ENCODE peak calls at places on chromosomes 1 and 21, in six cellular contexts. One of them, this sample, is unnamed.

GRCh38 chr1:89723863-89724262 is 90.9 kb downstream of the LRRC8C start:
- DNase-seq in HCT116: no peak
- DNase-seq in thoracic aorta: peak
- DNase-seq in astrocyte of the cerebellum: no peak
- DNase-seq in A549: no peak
- DNase-seq in coronary artery: no peak
- DNase-seq in this sample: no peak

GRCh38 chr1:108057536-108057935 is 92.6 kb upstream of the VAV3 start:
- DNase-seq in coronary artery: no peak
- DNase-seq in A549: no peak
- DNase-seq in astrocyte of the cerebellum: no peak
- DNase-seq in HCT116: no peak
- DNase-seq in thoracic aorta: no peak
- DNase-seq in this sample: no peak

GRCh38 chr21:45612096-45613019 is 31.2 kb upstream of the PCBP3 start:
- DNase-seq in thoracic aorta: no peak
- DNase-seq in HCT116: no peak
- DNase-seq in coronary artery: peak
- DNase-seq in A549: peak
- DNase-seq in astrocyte of the cerebellum: peak
- DNase-seq in this sample: no peak

GRCh38 chr1:59361766-59362165 is 64.9 kb downstream of the FGGY start:
- DNase-seq in A549: no peak
- DNase-seq in coronary artery: no peak
- DNase-seq in thoracic aorta: no peak
- DNase-seq in astrocyte of the cerebellum: peak
- DNase-seq in HCT116: no peak
- DNase-seq in this sample: no peak

GRCh38 chr1:108121361-108122143 is 78.6 kb downstream of the SLC25A24 start:
- DNase-seq in HCT116: no peak
- DNase-seq in coronary artery: no peak
- DNase-seq in thoracic aorta: no peak
- DNase-seq in A549: no peak
- DNase-seq in astrocyte of the cerebellum: no peak
- DNase-seq in this sample: no peak

GRCh38 chr1:200708769-200709168 is 29.9 kb upstream of the CAMSAP2 start:
- DNase-seq in coronary artery: no peak
- DNase-seq in thoracic aorta: no peak
- DNase-seq in HCT116: no peak
- DNase-seq in A549: peak
- DNase-seq in astrocyte of the cerebellum: no peak
- DNase-seq in this sample: peak

GRCh38 chr1:169031566-169032224 is 74.8 kb upstream of the ATP1B1 start:
- DNase-seq in A549: no peak
- DNase-seq in astrocyte of the cerebellum: peak
- DNase-seq in coronary artery: no peak
- DNase-seq in HCT116: no peak
- DNase-seq in thoracic aorta: no peak
- DNase-seq in this sample: no peak

GRCh38 chr1:244100691-244101453 is 49.8 kb downstream of the ZBTB18 start:
- DNase-seq in HCT116: no peak
- DNase-seq in coronary artery: no peak
- DNase-seq in thoracic aorta: no peak
- DNase-seq in A549: no peak
- DNase-seq in astrocyte of the cerebellum: no peak
- DNase-seq in this sample: no peak

GRCh38 chr1:37410815-37411214 is 63.6 kb upstream of the ZC3H12A start:
- DNase-seq in astrocyte of the cerebellum: no peak
- DNase-seq in coronary artery: no peak
- DNase-seq in thoracic aorta: no peak
- DNase-seq in A549: no peak
- DNase-seq in HCT116: no peak
- DNase-seq in this sample: no peak

GRCh38 chr1:184559117-184559713 is 172.4 kb downstream of the C1orf21 start:
- DNase-seq in coronary artery: no peak
- DNase-seq in HCT116: no peak
- DNase-seq in astrocyte of the cerebellum: no peak
- DNase-seq in thoracic aorta: no peak
- DNase-seq in A549: no peak
- DNase-seq in this sample: no peak

GRCh38 chr21:41973861-41974751 is 20.3 kb upstream of the C2CD2 start:
- DNase-seq in HCT116: no peak
- DNase-seq in coronary artery: peak
- DNase-seq in thoracic aorta: no peak
- DNase-seq in astrocyte of the cerebellum: no peak
- DNase-seq in A549: no peak
- DNase-seq in this sample: no peak

GRCh38 chr1:14705824-14706223 is 107.3 kb downstream of the KAZN start:
- DNase-seq in coronary artery: no peak
- DNase-seq in HCT116: no peak
- DNase-seq in astrocyte of the cerebellum: no peak
- DNase-seq in A549: no peak
- DNase-seq in thoracic aorta: no peak
- DNase-seq in this sample: no peak

GRCh38 chr1:56537660-56538059 is 41.7 kb downstream of the PLPP3 start:
- DNase-seq in HCT116: no peak
- DNase-seq in coronary artery: no peak
- DNase-seq in thoracic aorta: no peak
- DNase-seq in astrocyte of the cerebellum: no peak
- DNase-seq in A549: no peak
- DNase-seq in this sample: no peak

GRCh38 chr1:45444609-45445131 is 46.3 kb downstream of the TESK2 start:
- DNase-seq in HCT116: no peak
- DNase-seq in A549: no peak
- DNase-seq in coronary artery: no peak
- DNase-seq in thoracic aorta: no peak
- DNase-seq in astrocyte of the cerebellum: no peak
- DNase-seq in this sample: no peak

GRCh38 chr1:199184180-199184579 is 545.3 kb downstream of the PTPRC start:
- DNase-seq in HCT116: no peak
- DNase-seq in thoracic aorta: no peak
- DNase-seq in astrocyte of the cerebellum: no peak
- DNase-seq in A549: no peak
- DNase-seq in coronary artery: no peak
- DNase-seq in this sample: no peak

GRCh38 chr1:32878183-32878582 is 7.5 kb upstream of the FNDC5 start:
- DNase-seq in coronary artery: peak
- DNase-seq in HCT116: no peak
- DNase-seq in thoracic aorta: no peak
- DNase-seq in A549: peak
- DNase-seq in astrocyte of the cerebellum: no peak
- DNase-seq in this sample: peak

GRCh38 chr1:75264112-75264511 is 129.9 kb downstream of the LHX8 start:
- DNase-seq in A549: no peak
- DNase-seq in coronary artery: no peak
- DNase-seq in astrocyte of the cerebellum: no peak
- DNase-seq in HCT116: no peak
- DNase-seq in thoracic aorta: no peak
- DNase-seq in this sample: no peak

GRCh38 chr1:117161887-117162286 is 40.3 kb upstream of the TRIM45 start:
- DNase-seq in thoracic aorta: no peak
- DNase-seq in coronary artery: no peak
- DNase-seq in astrocyte of the cerebellum: no peak
- DNase-seq in A549: no peak
- DNase-seq in HCT116: no peak
- DNase-seq in this sample: no peak

GRCh38 chr1:171421413-171422020 is 63.8 kb upstream of the PRRC2C start:
- DNase-seq in thoracic aorta: no peak
- DNase-seq in A549: no peak
- DNase-seq in HCT116: no peak
- DNase-seq in astrocyte of the cerebellum: no peak
- DNase-seq in coronary artery: no peak
- DNase-seq in this sample: no peak

GRCh38 chr21:44375281-44375651 is 21.8 kb downstream of the TRPM2 start:
- DNase-seq in HCT116: no peak
- DNase-seq in coronary artery: peak
- DNase-seq in A549: no peak
- DNase-seq in thoracic aorta: no peak
- DNase-seq in astrocyte of the cerebellum: no peak
- DNase-seq in this sample: no peak

GRCh38 chr1:115706009-115706362 is 62.5 kb downstream of the CASQ2 start:
- DNase-seq in HCT116: no peak
- DNase-seq in A549: no peak
- DNase-seq in coronary artery: no peak
- DNase-seq in astrocyte of the cerebellum: no peak
- DNase-seq in thoracic aorta: no peak
- DNase-seq in this sample: no peak

GRCh38 chr1:85818371-85818770 is 110.1 kb upstream of the ZNHIT6 start:
- DNase-seq in HCT116: no peak
- DNase-seq in thoracic aorta: no peak
- DNase-seq in coronary artery: no peak
- DNase-seq in astrocyte of the cerebellum: no peak
- DNase-seq in A549: no peak
- DNase-seq in this sample: no peak

GRCh38 chr1:234639968-234640367 is 30.0 kb upstream of the IRF2BP2 start:
- DNase-seq in HCT116: no peak
- DNase-seq in coronary artery: no peak
- DNase-seq in thoracic aorta: no peak
- DNase-seq in A549: no peak
- DNase-seq in astrocyte of the cerebellum: no peak
- DNase-seq in this sample: no peak

GRCh38 chr21:37817242-37817641 is 99.0 kb downstream of the KCNJ6 start:
- DNase-seq in astrocyte of the cerebellum: no peak
- DNase-seq in HCT116: no peak
- DNase-seq in coronary artery: no peak
- DNase-seq in thoracic aorta: no peak
- DNase-seq in A549: no peak
- DNase-seq in this sample: no peak

GRCh38 chr1:179447489-179447888 is 81.7 kb downstream of the AXDND1 start:
- DNase-seq in HCT116: peak
- DNase-seq in A549: no peak
- DNase-seq in astrocyte of the cerebellum: no peak
- DNase-seq in coronary artery: no peak
- DNase-seq in thoracic aorta: no peak
- DNase-seq in this sample: no peak

GRCh38 chr1:65309317-65310077 is at the start of gene DNAJC6:
- DNase-seq in thoracic aorta: peak
- DNase-seq in coronary artery: peak
- DNase-seq in A549: peak
- DNase-seq in astrocyte of the cerebellum: peak
- DNase-seq in HCT116: no peak
- DNase-seq in this sample: no peak

GRCh38 chr1:53273526-53273925 is 35.2 kb upstream of the MAGOH start:
- DNase-seq in astrocyte of the cerebellum: no peak
- DNase-seq in HCT116: no peak
- DNase-seq in coronary artery: no peak
- DNase-seq in A549: no peak
- DNase-seq in thoracic aorta: no peak
- DNase-seq in this sample: no peak

GRCh38 chr1:20211511-20211931 is 25.2 kb upstream of the PLA2G2C start:
- DNase-seq in coronary artery: no peak
- DNase-seq in astrocyte of the cerebellum: no peak
- DNase-seq in thoracic aorta: no peak
- DNase-seq in A549: peak
- DNase-seq in HCT116: peak
- DNase-seq in this sample: no peak

GRCh38 chr1:109763646-109764415 is at the start of gene EPS8L3:
- DNase-seq in HCT116: no peak
- DNase-seq in A549: no peak
- DNase-seq in thoracic aorta: no peak
- DNase-seq in astrocyte of the cerebellum: no peak
- DNase-seq in coronary artery: peak
- DNase-seq in this sample: no peak

GRCh38 chr1:51843948-51844347 is 34.6 kb downstream of the NRDC start:
- DNase-seq in coronary artery: no peak
- DNase-seq in HCT116: no peak
- DNase-seq in astrocyte of the cerebellum: no peak
- DNase-seq in A549: no peak
- DNase-seq in thoracic aorta: no peak
- DNase-seq in this sample: no peak

GRCh38 chr1:79633456-79633855 is 626.9 kb upstream of the ADGRL4 start:
- DNase-seq in A549: no peak
- DNase-seq in thoracic aorta: no peak
- DNase-seq in coronary artery: no peak
- DNase-seq in HCT116: no peak
- DNase-seq in astrocyte of the cerebellum: peak
- DNase-seq in this sample: peak

DNA sequence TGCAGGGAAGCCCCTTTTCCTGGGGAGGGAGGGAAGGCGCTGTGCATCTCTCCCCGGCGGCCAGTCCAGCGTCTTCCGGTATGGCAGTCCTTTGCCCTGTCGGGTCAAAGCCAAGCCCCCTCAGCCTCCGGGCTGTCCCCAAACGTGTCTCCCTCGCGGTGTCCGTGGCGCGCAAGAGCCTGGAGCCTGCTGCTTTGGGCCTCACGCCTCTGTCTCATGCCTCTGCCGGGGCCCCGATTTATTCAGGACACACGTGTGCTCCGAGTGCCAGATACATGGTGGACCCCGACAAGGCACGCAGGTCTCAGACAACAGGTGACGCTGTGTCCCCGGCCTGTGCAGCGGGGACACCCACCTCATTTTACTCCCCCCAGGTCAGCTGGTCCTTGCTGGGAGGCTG is 176.7 kb downstream of the CAMTA1 start:
- DNase-seq in astrocyte of the cerebellum: no peak
- DNase-seq in A549: no peak
- DNase-seq in thoracic aorta: no peak
- DNase-seq in coronary artery: no peak
- DNase-seq in HCT116: no peak
- DNase-seq in this sample: no peak
- H3K4me3 ChIP-seq in astrocyte of the cerebellum: no peak
- H3K4me3 ChIP-seq in A549: peak
- H3K4me3 ChIP-seq in thoracic aorta: no peak
- H3K4me3 ChIP-seq in coronary artery: peak
- H3K4me3 ChIP-seq in HCT116: no peak
- H3K4me3 ChIP-seq in this sample: peak

GRCh38 chr1:219961684-219962083 is 33.3 kb upstream of the SLC30A10 start:
- DNase-seq in astrocyte of the cerebellum: no peak
- DNase-seq in thoracic aorta: no peak
- DNase-seq in HCT116: no peak
- DNase-seq in coronary artery: no peak
- DNase-seq in A549: no peak
- DNase-seq in this sample: no peak
- TF ChIP-seq CTCF in astrocyte of the cerebellum: no peak
- TF ChIP-seq CTCF in thoracic aorta: no peak
- TF ChIP-seq CTCF in HCT116: no peak
- TF ChIP-seq CTCF in coronary artery: no peak
- TF ChIP-seq CTCF in A549: no peak
- TF ChIP-seq CTCF in this sample: no peak

GRCh38 chr1:29122662-29122986 is 1.1 kb downstream of the TMEM200B start:
- DNase-seq in coronary artery: peak
- DNase-seq in HCT116: no peak
- DNase-seq in A549: no peak
- DNase-seq in thoracic aorta: no peak
- DNase-seq in astrocyte of the cerebellum: peak
- DNase-seq in this sample: no peak
- H3K4me3 ChIP-seq in coronary artery: peak
- H3K4me3 ChIP-seq in HCT116: peak
- H3K4me3 ChIP-seq in A549: no peak
- H3K4me3 ChIP-seq in thoracic aorta: peak
- H3K4me3 ChIP-seq in astrocyte of the cerebellum: peak
- H3K4me3 ChIP-seq in this sample: peak

DNA sequence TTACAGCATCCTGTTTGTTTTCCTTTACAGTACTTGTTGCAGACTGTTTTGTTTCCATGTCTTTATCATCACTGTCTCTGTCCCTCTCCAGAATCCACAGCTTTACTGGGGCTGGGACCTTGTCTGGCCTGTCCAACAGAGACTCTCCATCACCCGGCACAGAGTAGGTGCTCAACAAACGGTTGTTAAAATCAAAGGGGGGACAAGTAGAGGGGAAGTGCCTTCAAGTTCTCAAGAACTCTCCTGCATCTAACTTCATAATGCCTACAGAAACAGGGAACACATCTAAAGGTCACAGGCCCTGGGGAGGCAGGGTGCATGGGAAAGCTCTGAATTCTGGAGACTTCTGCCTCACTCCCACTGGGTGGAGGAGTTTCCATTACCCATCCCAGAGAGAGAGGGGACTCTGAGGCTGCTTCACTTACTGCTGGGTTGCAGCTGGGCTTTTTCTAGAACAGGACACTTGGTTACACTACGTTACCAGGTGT is 2.3 kb upstream of the ECE1 start:
- DNase-seq in A549: no peak
- DNase-seq in coronary artery: no peak
- DNase-seq in astrocyte of the cerebellum: no peak
- DNase-seq in HCT116: no peak
- DNase-seq in thoracic aorta: no peak
- DNase-seq in this sample: no peak
- TF ChIP-seq CTCF in A549: no peak
- TF ChIP-seq CTCF in coronary artery: no peak
- TF ChIP-seq CTCF in astrocyte of the cerebellum: no peak
- TF ChIP-seq CTCF in HCT116: no peak
- TF ChIP-seq CTCF in thoracic aorta: no peak
- TF ChIP-seq CTCF in this sample: no peak